ENCODE peak calls at places on chromosomes 2 and 18, in ten cellular contexts. N is HCT116, I is Peyer's patch, B is colonic mucosa, S is IMR-90, E is heart left ventricle, P is WERI-Rb-1, H is stomach, X is SK-N-SH, V is A549. T is an unnamed sample.

GRCh38 chr2:39837856-39838453 is 58.9 kb upstream of the THUMPD2 start:
- DNase-seq in E (no peak), B (peak; percentile 24), X (peak; percentile 13), H (peak; percentile 42), S (peak; percentile 42), N (peak; percentile 21), P (peak; percentile 42), V (peak; percentile 44), I (no peak), T (peak; percentile 11)

GRCh38 chr2:109128466-109129355 is at the start of gene SH3RF3:
- DNase-seq in H (peak; percentile 44), S (peak; percentile 53), X (peak; percentile 81), P (peak; percentile 50), B (peak; percentile 38), V (peak; percentile 24), N (no peak), I (peak; percentile 58), E (peak; percentile 71), T (no peak)

GRCh38 chr2:128581849-128582244 is 263.2 kb upstream of the HS6ST1 start:
- DNase-seq in N (no peak), P (no peak), X (no peak), S (no peak), I (no peak), E (no peak), V (no peak), H (no peak), B (no peak), T (no peak)

GRCh38 chr2:96315400-96316071 is 9.6 kb upstream of the ITPRIPL1 start:
- DNase-seq in N (no peak), E (no peak), H (no peak), V (no peak), S (peak; percentile 71), B (no peak), X (no peak), P (no peak), I (no peak), T (no peak)

GRCh38 chr2:209872675-209873074 is 101.0 kb downstream of the UNC80 start:
- DNase-seq in E (peak; percentile 35), N (no peak), B (no peak), S (no peak), P (no peak), V (no peak), H (peak; percentile 29), X (no peak), I (no peak), T (no peak)

GRCh38 chr2:26614205-26615128 is 26.7 kb downstream of the CIB4 start:
- DNase-seq in X (peak; percentile 15), E (peak; percentile 65), P (no peak), S (no peak), B (no peak), V (no peak), N (no peak), I (no peak), H (peak; percentile 11), T (no peak)

GRCh38 chr2:54240515-54241219 is 15.4 kb downstream of the TSPYL6 start:
- DNase-seq in S (peak; percentile 75), V (no peak), I (no peak), N (no peak), X (no peak), E (peak; percentile 43), B (no peak), P (no peak), H (no peak), T (no peak)

GRCh38 chr2:88059979-88060906 is 4.7 kb upstream of the KRCC1 start:
- DNase-seq in B (no peak), V (peak; percentile 70), X (peak; percentile 71), S (peak; percentile 31), N (peak; percentile 32), E (no peak), I (no peak), H (no peak), P (peak; percentile 26), T (no peak)

GRCh38 chr2:237120956-237121720 is 35.4 kb downstream of the COPS8 start:
- DNase-seq in H (no peak), X (no peak), V (no peak), I (no peak), P (no peak), B (no peak), N (no peak), S (no peak), E (no peak), T (no peak)

GRCh38 chr2:237118731-237119130 is 33.0 kb downstream of the COPS8 start:
- DNase-seq in X (no peak), I (no peak), B (no peak), V (no peak), N (no peak), H (no peak), S (peak; percentile 47), E (no peak), P (no peak), T (no peak)

GRCh38 chr2:237125967-237126366 is 40.3 kb downstream of the COPS8 start:
- DNase-seq in I (no peak), E (no peak), H (peak; percentile 36), N (no peak), P (no peak), V (no peak), S (no peak), X (no peak), B (no peak), T (no peak)

GRCh38 chr2:237124820-237125219 is 39.1 kb downstream of the COPS8 start:
- DNase-seq in X (no peak), E (no peak), N (no peak), H (no peak), P (no peak), S (no peak), B (no peak), V (no peak), I (no peak), T (no peak)

GRCh38 chr2:237122214-237122666 is 36.6 kb downstream of the COPS8 start:
- DNase-seq in V (peak; percentile 35), H (peak; percentile 60), X (peak; percentile 68), I (peak; percentile 66), N (peak; percentile 79), E (peak; percentile 64), S (peak; percentile 87), P (peak; percentile 63), B (peak; percentile 57), T (peak; percentile 54)
- TF ChIP-seq CTCF in V (peak; percentile 86), H (peak; percentile 21), X (peak; percentile 60), I (peak; percentile 67), N (peak; percentile 56), E (peak; percentile 78), S (peak; percentile 84), P (peak; percentile 60), B (peak; percentile 56), T (peak; percentile 74)

GRCh38 chr2:176156301-176156958 is 677 bp upstream of the HOXD3 start:
- DNase-seq in I (no peak), E (no peak), S (no peak), V (no peak), P (no peak), H (no peak), B (no peak), N (no peak), X (peak; percentile 66), T (no peak)

GRCh38 chr2:176158855-176159677 is 2.0 kb downstream of the HOXD3 start:
- DNase-seq in X (peak; percentile 73), N (no peak), V (no peak), H (no peak), I (no peak), P (peak; percentile 76), E (no peak), S (no peak), B (peak; percentile 58), T (no peak)

GRCh38 chr2:176156959-176157498 is at the start of gene HOXD3:
- DNase-seq in I (no peak), B (no peak), V (no peak), N (no peak), X (peak; percentile 84), P (no peak), E (no peak), S (no peak), H (no peak), T (no peak)

GRCh38 chr2:176158306-176158643 is 1.2 kb downstream of the HOXD3 start:
- DNase-seq in B (no peak), X (no peak), I (no peak), N (no peak), V (no peak), E (no peak), S (no peak), H (no peak), P (no peak), T (no peak)

DNA sequence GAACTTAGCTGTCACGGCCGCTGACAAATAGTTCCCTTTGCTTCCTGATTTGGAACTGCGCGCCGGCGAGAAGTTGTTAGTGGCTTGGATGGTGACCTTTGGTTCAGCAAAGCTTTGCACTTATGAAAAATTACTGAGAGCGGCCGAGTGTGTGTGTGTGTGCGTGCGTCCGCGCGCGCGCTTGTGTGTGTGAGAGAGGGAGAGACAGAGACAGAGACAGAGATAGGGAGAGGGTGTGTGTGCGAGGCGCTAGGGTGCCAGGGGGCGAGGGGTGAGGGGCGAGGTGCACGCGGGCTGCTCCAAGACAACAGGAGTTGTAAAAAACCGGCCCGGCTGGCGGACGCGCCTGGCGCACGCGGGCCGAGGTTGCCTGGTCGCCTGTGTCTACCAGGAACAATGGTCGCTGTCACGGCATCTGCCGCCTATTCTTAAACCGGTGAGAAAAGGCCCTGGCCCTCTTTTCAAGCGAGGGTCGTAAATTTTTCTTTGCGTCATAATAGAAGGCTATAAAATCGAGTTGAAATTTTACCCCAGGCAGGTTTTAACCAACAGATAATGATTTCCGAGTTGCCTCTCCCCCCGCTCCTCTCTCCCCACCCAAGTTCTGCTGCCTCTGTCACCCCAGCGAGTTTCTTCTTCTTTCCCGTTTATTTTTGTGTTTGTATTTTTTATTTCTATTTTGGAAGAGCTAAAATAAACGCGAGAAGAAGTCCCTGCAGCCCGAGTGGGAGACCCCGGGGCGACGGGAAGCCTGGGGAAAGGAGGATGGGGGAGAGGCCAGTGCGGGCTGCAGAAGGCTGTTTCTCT is 595 bp downstream of the HOXD3 start:
- DNase-seq in S (no peak), N (no peak), I (peak; percentile 74), X (peak; percentile 88), V (no peak), P (no peak), H (no peak), E (no peak), B (peak; percentile 76), T (no peak)
- H3K9me3 ChIP-seq in S (peaks cover 17% of the 10 kb centered on the region), N (no peaks in the 10 kb centered on the region), I (no peaks in the 10 kb centered on the region), X (no peaks in the 10 kb centered on the region), V (no peaks in the 10 kb centered on the region), P (peaks cover 19% of the 10 kb centered on the region), H (no peaks in the 10 kb centered on the region), E (no peaks in the 10 kb centered on the region), B (no peaks in the 10 kb centered on the region), T (peaks cover 10% of the 10 kb centered on the region)

GRCh38 chr18:6752200-6752873 is 22.8 kb downstream of the ARHGAP28 start:
- DNase-seq in H (no peak), I (no peak), B (no peak), S (peak; percentile 86), P (no peak), V (no peak), N (no peak), X (no peak), E (no peak), T (peak; percentile 53)
- H3K4me3 ChIP-seq in H (no peak overlapping the region), I (no peak overlapping the region), B (no peak overlapping the region), S (no peak overlapping the region), P (no peak overlapping the region), V (no peak overlapping the region), N (no peak overlapping the region), X (no peak overlapping the region), E (no peak overlapping the region), T (no peak overlapping the region)

DNA sequence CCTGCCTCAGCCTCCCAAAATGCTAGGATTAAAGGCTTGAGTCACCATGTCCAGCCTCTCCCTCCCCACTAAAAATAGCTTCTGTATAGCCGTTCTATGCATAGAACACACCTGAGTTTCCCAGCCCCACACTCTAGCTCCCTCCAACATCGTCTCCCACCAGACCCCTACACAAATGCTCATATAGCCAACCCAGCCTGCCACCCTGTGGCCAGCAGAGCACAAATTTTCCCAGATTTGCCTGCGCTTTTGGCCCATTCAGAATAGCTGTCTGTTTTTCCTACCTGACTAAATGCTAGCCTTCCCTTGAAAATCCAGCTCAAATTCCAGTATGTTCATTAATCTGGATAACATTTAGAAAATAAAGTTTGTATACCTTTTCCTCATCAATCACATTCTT is 22.8 kb downstream of the TRABD2A start:
- DNase-seq in P (peak; percentile 44), N (no peak), H (no peak), S (no peak), E (no peak), B (no peak), I (no peak), V (no peak), X (no peak), T (no peak)
- TF ChIP-seq CTCF in P (peak; percentile 63), N (no peak), H (no peak), S (peak; percentile 38), E (peak; percentile 29), B (no peak), I (no peak), V (no peak), X (peak; percentile 22), T (peak; percentile 44)